ENCODE peak calls at places on chromosomes 3 and 15, in ten cellular contexts. I is cardiac fibroblast, B is astrocyte of the spinal cord, A is heart left ventricle, L is A549, R is foreskin fibroblast, S is MCF 10A, C is fibroblast of lung, H is HCT116, P is HFFc6. D is an unnamed sample.

GRCh38 chr3:171565671-171566070 is 105.5 kb upstream of the TNIK start:
- DNase-seq in I (peak; percentile 69), B (no peak), A (no peak), L (no peak), R (peak; percentile 57), S (peak; percentile 10), C (peak; percentile 11), H (no peak), P (peak; percentile 31), D (no peak)

GRCh38 chr3:28088811-28089526 is 152.4 kb upstream of the CMC1 start:
- DNase-seq in I (no peak), B (no peak), A (no peak), L (no peak), R (no peak), S (no peak), C (no peak), H (no peak), P (no peak), D (no peak)

GRCh38 chr3:139937674-139938279 is 2.8 kb downstream of the CLSTN2 start:
- DNase-seq in I (peak; percentile 66), B (peak; percentile 47), A (no peak), L (peak; percentile 24), R (peak; percentile 72), S (peak; percentile 63), C (peak; percentile 22), H (peak; percentile 19), P (peak; percentile 2), D (peak; percentile 36)

GRCh38 chr3:137616019-137616418 is 148.1 kb upstream of the SOX14 start:
- DNase-seq in I (no peak), B (no peak), A (no peak), L (no peak), R (no peak), S (no peak), C (no peak), H (no peak), P (no peak), D (no peak)

GRCh38 chr15:25243800-25244097 is 195.1 kb downstream of the UBE3A start:
- DNase-seq in I (no peak), B (no peak), A (peak; percentile 14), L (no peak), R (no peak), S (no peak), C (no peak), H (no peak), P (no peak), D (no peak)

GRCh38 chr3:29771602-29772001 is 490.7 kb downstream of the RBMS3 start:
- DNase-seq in I (no peak), B (no peak), A (no peak), L (no peak), R (no peak), S (no peak), C (no peak), H (no peak), P (no peak), D (no peak)

GRCh38 chr15:74844319-74845207 is 1.6 kb upstream of the ULK3 start:
- DNase-seq in I (no peak), B (no peak), A (no peak), L (no peak), R (no peak), S (no peak), C (no peak), H (no peak), P (no peak), D (peak; percentile 85)

GRCh38 chr3:72862314-72863090 is 14.3 kb upstream of the SHQ1 start:
- DNase-seq in I (no peak), B (no peak), A (no peak), L (no peak), R (no peak), S (no peak), C (peak; percentile 10), H (no peak), P (no peak), D (no peak)

GRCh38 chr3:97940034-97940433 is 32.2 kb downstream of the RIOX2 start:
- DNase-seq in I (peak; percentile 14), B (no peak), A (no peak), L (no peak), R (no peak), S (peak; percentile 23), C (no peak), H (peak; percentile 0), P (no peak), D (no peak)

GRCh38 chr3:130488288-130488687 is 28.7 kb upstream of the COL6A6 start:
- DNase-seq in I (no peak), B (no peak), A (no peak), L (no peak), R (peak; percentile 44), S (no peak), C (no peak), H (no peak), P (no peak), D (no peak)

GRCh38 chr3:194245474-194245873 is 105.7 kb downstream of the CPN2 start:
- DNase-seq in I (no peak), B (no peak), A (no peak), L (no peak), R (no peak), S (no peak), C (no peak), H (no peak), P (no peak), D (no peak)

GRCh38 chr3:194246709-194247349 is 104.3 kb downstream of the CPN2 start:
- DNase-seq in I (no peak), B (no peak), A (no peak), L (no peak), R (no peak), S (no peak), C (no peak), H (no peak), P (no peak), D (no peak)

GRCh38 chr3:194247350-194247740 is 103.8 kb downstream of the CPN2 start:
- DNase-seq in I (no peak), B (no peak), A (no peak), L (no peak), R (no peak), S (no peak), C (no peak), H (no peak), P (no peak), D (no peak)

GRCh38 chr3:194244167-194244566 is 107.0 kb downstream of the CPN2 start:
- DNase-seq in I (no peak), B (no peak), A (no peak), L (no peak), R (no peak), S (no peak), C (no peak), H (no peak), P (no peak), D (no peak)

GRCh38 chr3:194245975-194246561 is 105.1 kb downstream of the CPN2 start:
- DNase-seq in I (peak; percentile 49), B (no peak), A (no peak), L (no peak), R (no peak), S (no peak), C (no peak), H (no peak), P (no peak), D (no peak)
- TF ChIP-seq CTCF in I (no peak), B (no peak), A (no peak), L (no peak), R (no peak), S (no peak), C (no peak), H (no peak), P (no peak), D (no peak)

DNA sequence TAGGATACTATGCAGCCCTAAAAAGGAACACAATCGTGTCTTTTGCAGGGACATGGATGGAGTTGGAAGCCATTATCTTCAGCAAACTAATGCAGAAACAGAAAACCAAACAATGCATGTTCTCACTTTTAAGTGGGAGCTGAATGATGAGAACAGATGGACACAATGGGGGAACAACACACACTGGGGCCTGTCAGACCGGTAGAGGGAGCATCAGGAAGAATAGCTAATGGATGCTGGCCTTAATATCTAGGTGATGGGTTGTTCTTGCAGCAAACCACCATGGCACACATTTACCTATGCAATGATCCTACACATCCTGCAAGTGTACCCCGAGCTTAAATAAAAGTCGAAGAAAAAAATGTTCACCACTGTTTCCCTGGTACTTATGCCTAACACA is 17.5 kb downstream of the SENP7 start:
- DNase-seq in I (no peak), B (no peak), A (no peak), L (no peak), R (no peak), S (no peak), C (no peak), H (no peak), P (no peak), D (no peak)
- TF ChIP-seq CTCF in I (peak; percentile 20), B (peak; percentile 23), A (no peak), L (peak; percentile 21), R (no peak), S (no peak), C (no peak), H (no peak), P (peak; percentile 24), D (no peak)

GRCh38 chr15:77632760-77633133 is at the start of gene LINGO1:
- DNase-seq in I (peak; percentile 14), B (no peak), A (no peak), L (peak; percentile 46), R (peak; percentile 34), S (no peak), C (peak; percentile 39), H (no peak), P (no peak), D (no peak)

GRCh38 chr15:77629070-77630030 is 3.4 kb downstream of the LINGO1 start:
- DNase-seq in I (no peak), B (no peak), A (no peak), L (no peak), R (no peak), S (no peak), C (no peak), H (no peak), P (no peak), D (no peak)

GRCh38 chr15:77630064-77630463 is 2.6 kb downstream of the LINGO1 start:
- DNase-seq in I (no peak), B (no peak), A (no peak), L (no peak), R (no peak), S (no peak), C (no peak), H (no peak), P (no peak), D (no peak)

GRCh38 chr15:77631790-77632551 is 741 bp downstream of the LINGO1 start:
- DNase-seq in I (no peak), B (no peak), A (no peak), L (peak; percentile 34), R (no peak), S (no peak), C (no peak), H (no peak), P (no peak), D (no peak)

GRCh38 chr15:77630956-77631789 is 1.5 kb downstream of the LINGO1 start:
- DNase-seq in I (no peak), B (no peak), A (no peak), L (no peak), R (peak; percentile 24), S (no peak), C (no peak), H (no peak), P (no peak), D (no peak)
- TF ChIP-seq CTCF in I (peak; percentile 21), B (peak; percentile 27), A (peak; percentile 33), L (peak; percentile 34), R (no peak), S (no peak), C (no peak), H (no peak), P (peak; percentile 32), D (no peak)

DNA sequence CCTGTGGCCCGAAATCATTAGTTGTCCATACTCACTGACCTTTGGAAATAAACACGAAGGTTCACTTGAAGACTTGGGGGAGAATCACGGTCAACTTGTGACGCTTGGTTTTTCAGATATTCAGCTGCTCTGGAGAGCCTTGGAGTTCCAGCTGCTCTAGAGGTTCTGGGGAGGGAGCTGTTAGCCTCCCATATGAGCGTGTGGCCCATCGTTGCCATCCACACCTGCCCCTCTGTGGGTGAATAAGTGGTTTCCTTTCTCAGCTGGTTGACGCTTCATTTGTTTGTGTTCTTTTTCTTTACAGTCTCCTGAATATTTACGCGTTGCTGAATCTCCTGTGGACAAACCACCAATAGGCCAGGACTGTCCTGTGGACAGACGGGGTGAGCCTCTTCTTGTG is 35.6 kb downstream of the APBA2 start:
- DNase-seq in I (no peak), B (no peak), A (no peak), L (no peak), R (no peak), S (no peak), C (no peak), H (no peak), P (no peak), D (no peak)
- TF ChIP-seq CTCF in I (no peak), B (no peak), A (no peak), L (no peak), R (no peak), S (no peak), C (no peak), H (no peak), P (no peak), D (no peak)